ENCODE peak calls at places on chromosomes 6 and 20, in ten cellular contexts. One of them, this sample, is unnamed. For H3K36me3, the result is how much of the 10 kb centered on the place peaks cover.

GRCh38 chr6:31622678-31623077 is 2.2 kb downstream of the PRRC2A start:
- DNase-seq in psoas muscle: no peak
- DNase-seq in lower lobe of right lung: peak
- DNase-seq in SK-N-SH: peak
- DNase-seq in left lung: peak
- DNase-seq in CD8-positive, alpha-beta T cell: no peak
- DNase-seq in testis: no peak
- DNase-seq in adrenal gland: no peak
- DNase-seq in left ventricle myocardium inferior: no peak
- DNase-seq in PC-3: peak
- DNase-seq in this sample: no peak

GRCh38 chr6:165008971-165009370 is 300.4 kb downstream of the C6orf118 start:
- DNase-seq in psoas muscle: no peak
- DNase-seq in lower lobe of right lung: no peak
- DNase-seq in SK-N-SH: no peak
- DNase-seq in left lung: no peak
- DNase-seq in CD8-positive, alpha-beta T cell: no peak
- DNase-seq in testis: no peak
- DNase-seq in adrenal gland: no peak
- DNase-seq in left ventricle myocardium inferior: no peak
- DNase-seq in PC-3: peak
- DNase-seq in this sample: no peak

GRCh38 chr20:14507711-14508110 is 170.3 kb upstream of the FLRT3 start:
- DNase-seq in psoas muscle: no peak
- DNase-seq in lower lobe of right lung: no peak
- DNase-seq in SK-N-SH: no peak
- DNase-seq in left lung: no peak
- DNase-seq in CD8-positive, alpha-beta T cell: no peak
- DNase-seq in testis: no peak
- DNase-seq in adrenal gland: no peak
- DNase-seq in left ventricle myocardium inferior: no peak
- DNase-seq in PC-3: no peak
- DNase-seq in this sample: no peak

GRCh38 chr6:7143161-7143974 is 35.6 kb downstream of the RREB1 start:
- DNase-seq in psoas muscle: no peak
- DNase-seq in lower lobe of right lung: no peak
- DNase-seq in SK-N-SH: no peak
- DNase-seq in left lung: no peak
- DNase-seq in CD8-positive, alpha-beta T cell: no peak
- DNase-seq in testis: peak
- DNase-seq in adrenal gland: no peak
- DNase-seq in left ventricle myocardium inferior: no peak
- DNase-seq in PC-3: no peak
- DNase-seq in this sample: no peak

GRCh38 chr20:63128956-63129355 is 87.0 kb downstream of the YTHDF1 start:
- DNase-seq in psoas muscle: peak
- DNase-seq in lower lobe of right lung: peak
- DNase-seq in SK-N-SH: no peak
- DNase-seq in left lung: peak
- DNase-seq in CD8-positive, alpha-beta T cell: no peak
- DNase-seq in testis: no peak
- DNase-seq in adrenal gland: no peak
- DNase-seq in left ventricle myocardium inferior: peak
- DNase-seq in PC-3: no peak
- DNase-seq in this sample: no peak

GRCh38 chr20:44658810-44659209 is 7.3 kb upstream of the ADA start:
- DNase-seq in psoas muscle: no peak
- DNase-seq in lower lobe of right lung: no peak
- DNase-seq in SK-N-SH: no peak
- DNase-seq in left lung: no peak
- DNase-seq in CD8-positive, alpha-beta T cell: no peak
- DNase-seq in testis: no peak
- DNase-seq in adrenal gland: no peak
- DNase-seq in left ventricle myocardium inferior: no peak
- DNase-seq in PC-3: no peak
- DNase-seq in this sample: no peak

GRCh38 chr6:149271348-149272340 is 45.9 kb upstream of the TAB2 start:
- DNase-seq in psoas muscle: no peak
- DNase-seq in lower lobe of right lung: peak
- DNase-seq in SK-N-SH: no peak
- DNase-seq in left lung: peak
- DNase-seq in CD8-positive, alpha-beta T cell: peak
- DNase-seq in testis: no peak
- DNase-seq in adrenal gland: peak
- DNase-seq in left ventricle myocardium inferior: no peak
- DNase-seq in PC-3: no peak
- DNase-seq in this sample: no peak

GRCh38 chr6:71383476-71383875 is 94.9 kb downstream of the OGFRL1 start:
- DNase-seq in psoas muscle: no peak
- DNase-seq in lower lobe of right lung: no peak
- DNase-seq in SK-N-SH: no peak
- DNase-seq in left lung: no peak
- DNase-seq in CD8-positive, alpha-beta T cell: no peak
- DNase-seq in testis: no peak
- DNase-seq in adrenal gland: no peak
- DNase-seq in left ventricle myocardium inferior: no peak
- DNase-seq in PC-3: no peak
- DNase-seq in this sample: no peak

GRCh38 chr6:11744753-11745152 is 33.9 kb downstream of the ADTRP start:
- DNase-seq in psoas muscle: peak
- DNase-seq in lower lobe of right lung: peak
- DNase-seq in SK-N-SH: no peak
- DNase-seq in left lung: peak
- DNase-seq in CD8-positive, alpha-beta T cell: no peak
- DNase-seq in testis: peak
- DNase-seq in adrenal gland: peak
- DNase-seq in left ventricle myocardium inferior: peak
- DNase-seq in PC-3: no peak
- DNase-seq in this sample: peak

GRCh38 chr20:58907481-58908137 is 55.1 kb downstream of the GNAS start:
- DNase-seq in psoas muscle: peak
- DNase-seq in lower lobe of right lung: peak
- DNase-seq in SK-N-SH: peak
- DNase-seq in left lung: peak
- DNase-seq in CD8-positive, alpha-beta T cell: peak
- DNase-seq in testis: peak
- DNase-seq in adrenal gland: peak
- DNase-seq in left ventricle myocardium inferior: peak
- DNase-seq in PC-3: peak
- DNase-seq in this sample: peak

GRCh38 chr20:58908216-58908615 is 55.7 kb downstream of the GNAS start:
- DNase-seq in psoas muscle: no peak
- DNase-seq in lower lobe of right lung: no peak
- DNase-seq in SK-N-SH: no peak
- DNase-seq in left lung: no peak
- DNase-seq in CD8-positive, alpha-beta T cell: no peak
- DNase-seq in testis: no peak
- DNase-seq in adrenal gland: no peak
- DNase-seq in left ventricle myocardium inferior: no peak
- DNase-seq in PC-3: no peak
- DNase-seq in this sample: no peak

GRCh38 chr20:58906894-58907293 is 54.4 kb downstream of the GNAS start:
- DNase-seq in psoas muscle: no peak
- DNase-seq in lower lobe of right lung: no peak
- DNase-seq in SK-N-SH: no peak
- DNase-seq in left lung: no peak
- DNase-seq in CD8-positive, alpha-beta T cell: no peak
- DNase-seq in testis: no peak
- DNase-seq in adrenal gland: peak
- DNase-seq in left ventricle myocardium inferior: no peak
- DNase-seq in PC-3: peak
- DNase-seq in this sample: peak

GRCh38 chr20:58905236-58905635 is 52.7 kb downstream of the GNAS start:
- DNase-seq in psoas muscle: no peak
- DNase-seq in lower lobe of right lung: no peak
- DNase-seq in SK-N-SH: no peak
- DNase-seq in left lung: no peak
- DNase-seq in CD8-positive, alpha-beta T cell: no peak
- DNase-seq in testis: peak
- DNase-seq in adrenal gland: no peak
- DNase-seq in left ventricle myocardium inferior: no peak
- DNase-seq in PC-3: no peak
- DNase-seq in this sample: no peak

DNA sequence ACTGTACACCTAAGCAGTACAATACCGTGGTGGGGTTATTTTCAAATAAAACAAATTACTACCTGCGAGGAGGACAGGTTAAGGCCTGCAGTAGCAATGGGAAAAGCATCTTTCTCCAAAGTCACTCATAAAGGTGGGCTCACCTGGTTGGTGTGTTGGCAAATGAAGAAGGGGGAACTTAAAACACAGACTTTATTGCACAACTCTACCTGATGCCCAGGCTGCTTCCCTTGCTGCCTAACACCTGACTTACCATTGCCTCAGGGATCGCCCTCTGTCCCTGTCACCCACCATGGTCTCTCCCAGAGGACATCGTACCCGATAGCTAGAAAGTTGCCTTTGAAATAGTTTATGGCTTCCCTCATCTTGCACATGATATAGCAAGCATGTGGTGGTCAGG is 53.6 kb downstream of the GNAS start:
- DNase-seq in psoas muscle: no peak
- DNase-seq in lower lobe of right lung: no peak
- DNase-seq in SK-N-SH: no peak
- DNase-seq in left lung: no peak
- DNase-seq in CD8-positive, alpha-beta T cell: no peak
- DNase-seq in testis: no peak
- DNase-seq in adrenal gland: no peak
- DNase-seq in left ventricle myocardium inferior: no peak
- DNase-seq in PC-3: no peak
- DNase-seq in this sample: no peak
- H3K36me3 ChIP-seq in psoas muscle: under half
- H3K36me3 ChIP-seq in lower lobe of right lung: half or more
- H3K36me3 ChIP-seq in SK-N-SH: half or more
- H3K36me3 ChIP-seq in left lung: under half
- H3K36me3 ChIP-seq in CD8-positive, alpha-beta T cell: half or more
- H3K36me3 ChIP-seq in testis: under half
- H3K36me3 ChIP-seq in adrenal gland: half or more
- H3K36me3 ChIP-seq in left ventricle myocardium inferior: half or more
- H3K36me3 ChIP-seq in PC-3: half or more
- H3K36me3 ChIP-seq in this sample: half or more

GRCh38 chr6:167034056-167034455 is 34.9 kb downstream of the CEP43 start:
- DNase-seq in psoas muscle: no peak
- DNase-seq in lower lobe of right lung: no peak
- DNase-seq in SK-N-SH: no peak
- DNase-seq in left lung: no peak
- DNase-seq in CD8-positive, alpha-beta T cell: no peak
- DNase-seq in testis: no peak
- DNase-seq in adrenal gland: no peak
- DNase-seq in left ventricle myocardium inferior: no peak
- DNase-seq in PC-3: no peak
- DNase-seq in this sample: no peak

GRCh38 chr6:167037762-167038161 is 38.6 kb downstream of the CEP43 start:
- DNase-seq in psoas muscle: no peak
- DNase-seq in lower lobe of right lung: no peak
- DNase-seq in SK-N-SH: no peak
- DNase-seq in left lung: no peak
- DNase-seq in CD8-positive, alpha-beta T cell: no peak
- DNase-seq in testis: no peak
- DNase-seq in adrenal gland: no peak
- DNase-seq in left ventricle myocardium inferior: no peak
- DNase-seq in PC-3: no peak
- DNase-seq in this sample: no peak
- H3K36me3 ChIP-seq in psoas muscle: under half
- H3K36me3 ChIP-seq in lower lobe of right lung: under half
- H3K36me3 ChIP-seq in SK-N-SH: half or more
- H3K36me3 ChIP-seq in left lung: under half
- H3K36me3 ChIP-seq in CD8-positive, alpha-beta T cell: under half
- H3K36me3 ChIP-seq in testis: under half
- H3K36me3 ChIP-seq in adrenal gland: under half
- H3K36me3 ChIP-seq in left ventricle myocardium inferior: half or more
- H3K36me3 ChIP-seq in PC-3: under half
- H3K36me3 ChIP-seq in this sample: under half

GRCh38 chr20:48972816-48973215 is 51.3 kb downstream of the ARFGEF2 start:
- DNase-seq in psoas muscle: no peak
- DNase-seq in lower lobe of right lung: no peak
- DNase-seq in SK-N-SH: no peak
- DNase-seq in left lung: no peak
- DNase-seq in CD8-positive, alpha-beta T cell: no peak
- DNase-seq in testis: no peak
- DNase-seq in adrenal gland: no peak
- DNase-seq in left ventricle myocardium inferior: no peak
- DNase-seq in PC-3: no peak
- DNase-seq in this sample: no peak
- H3K36me3 ChIP-seq in psoas muscle: under half
- H3K36me3 ChIP-seq in lower lobe of right lung: half or more
- H3K36me3 ChIP-seq in SK-N-SH: half or more
- H3K36me3 ChIP-seq in left lung: under half
- H3K36me3 ChIP-seq in CD8-positive, alpha-beta T cell: under half
- H3K36me3 ChIP-seq in testis: under half
- H3K36me3 ChIP-seq in adrenal gland: half or more
- H3K36me3 ChIP-seq in left ventricle myocardium inferior: half or more
- H3K36me3 ChIP-seq in PC-3: under half
- H3K36me3 ChIP-seq in this sample: half or more

GRCh38 chr20:17630151-17630805 is 51.8 kb downstream of the RRBP1 start:
- DNase-seq in psoas muscle: no peak
- DNase-seq in lower lobe of right lung: no peak
- DNase-seq in SK-N-SH: no peak
- DNase-seq in left lung: no peak
- DNase-seq in CD8-positive, alpha-beta T cell: no peak
- DNase-seq in testis: no peak
- DNase-seq in adrenal gland: no peak
- DNase-seq in left ventricle myocardium inferior: no peak
- DNase-seq in PC-3: no peak
- DNase-seq in this sample: no peak

GRCh38 chr20:17629025-17629424 is 53.0 kb downstream of the RRBP1 start:
- DNase-seq in psoas muscle: no peak
- DNase-seq in lower lobe of right lung: no peak
- DNase-seq in SK-N-SH: no peak
- DNase-seq in left lung: no peak
- DNase-seq in CD8-positive, alpha-beta T cell: no peak
- DNase-seq in testis: no peak
- DNase-seq in adrenal gland: no peak
- DNase-seq in left ventricle myocardium inferior: no peak
- DNase-seq in PC-3: no peak
- DNase-seq in this sample: no peak

GRCh38 chr20:17628101-17628841 is 53.8 kb downstream of the RRBP1 start:
- DNase-seq in psoas muscle: peak
- DNase-seq in lower lobe of right lung: peak
- DNase-seq in SK-N-SH: no peak
- DNase-seq in left lung: peak
- DNase-seq in CD8-positive, alpha-beta T cell: no peak
- DNase-seq in testis: no peak
- DNase-seq in adrenal gland: no peak
- DNase-seq in left ventricle myocardium inferior: peak
- DNase-seq in PC-3: no peak
- DNase-seq in this sample: no peak

GRCh38 chr20:17630806-17631195 is 51.2 kb downstream of the RRBP1 start:
- DNase-seq in psoas muscle: no peak
- DNase-seq in lower lobe of right lung: no peak
- DNase-seq in SK-N-SH: no peak
- DNase-seq in left lung: no peak
- DNase-seq in CD8-positive, alpha-beta T cell: no peak
- DNase-seq in testis: no peak
- DNase-seq in adrenal gland: no peak
- DNase-seq in left ventricle myocardium inferior: no peak
- DNase-seq in PC-3: no peak
- DNase-seq in this sample: no peak

DNA sequence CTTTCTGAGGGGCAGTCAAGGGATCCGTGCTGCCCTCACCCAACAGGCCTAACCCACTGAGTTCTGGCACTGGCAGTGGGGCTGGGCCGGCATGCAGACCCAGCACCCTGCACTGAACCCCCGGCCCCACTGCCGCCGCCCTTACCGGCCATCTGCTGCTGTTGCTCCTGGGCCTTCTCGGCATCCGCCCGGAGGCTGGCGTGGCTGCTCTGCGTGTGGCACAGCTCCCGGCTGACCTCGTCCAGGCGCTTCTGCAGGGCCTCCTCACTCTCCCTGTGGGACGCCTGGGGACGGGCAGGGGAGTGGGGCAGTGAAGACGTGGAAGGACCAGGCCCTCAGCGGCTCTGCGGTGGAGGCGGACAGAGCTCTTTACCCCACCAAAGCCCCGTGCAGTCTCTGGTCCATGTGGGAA is 52.4 kb downstream of the RRBP1 start:
- DNase-seq in psoas muscle: peak
- DNase-seq in lower lobe of right lung: no peak
- DNase-seq in SK-N-SH: no peak
- DNase-seq in left lung: no peak
- DNase-seq in CD8-positive, alpha-beta T cell: no peak
- DNase-seq in testis: no peak
- DNase-seq in adrenal gland: no peak
- DNase-seq in left ventricle myocardium inferior: no peak
- DNase-seq in PC-3: no peak
- DNase-seq in this sample: no peak
- H3K36me3 ChIP-seq in psoas muscle: under half
- H3K36me3 ChIP-seq in lower lobe of right lung: half or more
- H3K36me3 ChIP-seq in SK-N-SH: under half
- H3K36me3 ChIP-seq in left lung: under half
- H3K36me3 ChIP-seq in CD8-positive, alpha-beta T cell: under half
- H3K36me3 ChIP-seq in testis: under half
- H3K36me3 ChIP-seq in adrenal gland: half or more
- H3K36me3 ChIP-seq in left ventricle myocardium inferior: half or more
- H3K36me3 ChIP-seq in PC-3: half or more
- H3K36me3 ChIP-seq in this sample: under half